ENCODE peak calls at places on chromosome 9, in eight cellular contexts. Y, J, O, D, F, H, Q and G are unnamed samples.

GRCh38 chr9:135228983-135229625 is 141.6 kb downstream of the OLFM1 start:
- DNase-seq in D (no peak), F (no peak), O (no peak), J (no peak), Y (no peak), Q (no peak), H (no peak), G (no peak)

GRCh38 chr9:22203371-22204138 is 194.4 kb upstream of the CDKN2B start:
- DNase-seq in F (no peak), Y (no peak), D (peak), Q (no peak), H (no peak), O (no peak), J (no peak), G (peak)

GRCh38 chr9:4131946-4132345 is 167.9 kb downstream of the GLIS3 start:
- DNase-seq in H (no peak), J (no peak), Y (no peak), F (no peak), D (no peak), Q (no peak), O (no peak), G (no peak)

GRCh38 chr9:120857481-120857880 is 14.8 kb upstream of the PSMD5 start:
- DNase-seq in H (no peak), D (no peak), J (no peak), O (no peak), Y (no peak), Q (no peak), F (no peak), G (no peak)

GRCh38 chr9:76379494-76379893 is 14.7 kb downstream of the RFK start:
- DNase-seq in Y (peak), H (no peak), O (peak), J (peak), D (peak), Q (no peak), F (no peak), G (no peak)

GRCh38 chr9:38733503-38733902 is 13.6 kb upstream of the FAM240B start:
- DNase-seq in Q (no peak), J (no peak), Y (no peak), D (no peak), F (no peak), O (no peak), H (no peak), G (no peak)

GRCh38 chr9:136015656-136016055 is 54.5 kb upstream of the UBAC1 start:
- DNase-seq in Y (no peak), H (no peak), O (no peak), F (no peak), D (no peak), J (no peak), Q (no peak), G (no peak)

GRCh38 chr9:84261082-84261746 is 79.3 kb downstream of the SLC28A3 start:
- DNase-seq in O (peak), F (peak), Q (peak), H (peak), Y (peak), D (peak), J (peak), G (peak)

GRCh38 chr9:113675475-113675941 is 200.6 kb upstream of the ZNF618 start:
- DNase-seq in O (peak), J (no peak), Q (peak), Y (peak), H (no peak), D (peak), F (no peak), G (peak)

GRCh38 chr9:26656003-26656940 is 236.3 kb downstream of the CAAP1 start:
- DNase-seq in Y (peak), D (peak), F (peak), Q (no peak), J (no peak), O (no peak), H (peak), G (no peak)

GRCh38 chr9:87579761-87580626 is 82.3 kb downstream of the DAPK1 start:
- DNase-seq in F (no peak), J (no peak), Y (peak), O (no peak), D (no peak), H (no peak), Q (no peak), G (peak)